ENCODE peak calls at places on chromosomes 11 and 22, in seven cellular contexts. One of them, this sample, is unnamed.

GRCh38 chr11:66313321-66314185 is 3.3 kb downstream of the CD248 start:
- DNase-seq in hepatocyte: peak
- DNase-seq in HCT116: no peak
- DNase-seq in GM23338: peak
- DNase-seq in PC-3: no peak
- DNase-seq in neural progenitor cell: peak
- DNase-seq in GM23248: peak
- DNase-seq in this sample: no peak

GRCh38 chr11:70244698-70245097 is 25.8 kb upstream of the PPFIA1 start:
- DNase-seq in PC-3: peak
- DNase-seq in HCT116: no peak
- DNase-seq in neural progenitor cell: no peak
- DNase-seq in hepatocyte: no peak
- DNase-seq in GM23338: no peak
- DNase-seq in GM23248: peak
- DNase-seq in this sample: no peak

GRCh38 chr11:126461096-126461440 is 105.6 kb downstream of the ST3GAL4 start:
- DNase-seq in GM23248: no peak
- DNase-seq in PC-3: no peak
- DNase-seq in HCT116: no peak
- DNase-seq in GM23338: no peak
- DNase-seq in neural progenitor cell: no peak
- DNase-seq in hepatocyte: no peak
- DNase-seq in this sample: no peak

GRCh38 chr11:17389205-17389956 is 922 bp upstream of the KCNJ11 start:
- DNase-seq in HCT116: peak
- DNase-seq in hepatocyte: peak
- DNase-seq in neural progenitor cell: peak
- DNase-seq in GM23248: peak
- DNase-seq in PC-3: peak
- DNase-seq in GM23338: peak
- DNase-seq in this sample: peak

GRCh38 chr11:128727320-128727719 is 33.4 kb downstream of the FLI1 start:
- DNase-seq in neural progenitor cell: no peak
- DNase-seq in GM23248: no peak
- DNase-seq in hepatocyte: no peak
- DNase-seq in GM23338: no peak
- DNase-seq in PC-3: no peak
- DNase-seq in HCT116: no peak
- DNase-seq in this sample: no peak

GRCh38 chr22:28208797-28209196 is 289.7 kb upstream of the PITPNB start:
- DNase-seq in PC-3: no peak
- DNase-seq in GM23248: no peak
- DNase-seq in GM23338: no peak
- DNase-seq in HCT116: no peak
- DNase-seq in hepatocyte: no peak
- DNase-seq in neural progenitor cell: no peak
- DNase-seq in this sample: no peak

GRCh38 chr11:76832365-76832764 is 28.4 kb upstream of the ACER3 start:
- DNase-seq in GM23248: no peak
- DNase-seq in neural progenitor cell: no peak
- DNase-seq in GM23338: no peak
- DNase-seq in PC-3: no peak
- DNase-seq in hepatocyte: no peak
- DNase-seq in HCT116: no peak
- DNase-seq in this sample: no peak

GRCh38 chr11:67507242-67507890 is 596 bp downstream of the CDK2AP2 start:
- DNase-seq in PC-3: peak
- DNase-seq in HCT116: peak
- DNase-seq in hepatocyte: peak
- DNase-seq in neural progenitor cell: peak
- DNase-seq in GM23338: peak
- DNase-seq in GM23248: peak
- DNase-seq in this sample: peak

GRCh38 chr11:77191823-77192495 is 63.9 kb downstream of the MYO7A start:
- DNase-seq in HCT116: peak
- DNase-seq in neural progenitor cell: peak
- DNase-seq in GM23338: peak
- DNase-seq in hepatocyte: peak
- DNase-seq in PC-3: peak
- DNase-seq in GM23248: peak
- DNase-seq in this sample: no peak

GRCh38 chr22:24156915-24157782 is 24.1 kb upstream of the SUSD2 start:
- DNase-seq in GM23248: peak
- DNase-seq in GM23338: peak
- DNase-seq in PC-3: peak
- DNase-seq in hepatocyte: peak
- DNase-seq in neural progenitor cell: peak
- DNase-seq in HCT116: peak
- DNase-seq in this sample: peak

GRCh38 chr11:130772266-130773227 is 143.7 kb downstream of the SNX19 start:
- DNase-seq in PC-3: peak
- DNase-seq in GM23248: peak
- DNase-seq in GM23338: no peak
- DNase-seq in neural progenitor cell: no peak
- DNase-seq in hepatocyte: peak
- DNase-seq in HCT116: no peak
- DNase-seq in this sample: peak

GRCh38 chr22:49535527-49536125 is 292.0 kb downstream of the BRD1 start:
- DNase-seq in hepatocyte: no peak
- DNase-seq in PC-3: no peak
- DNase-seq in GM23338: no peak
- DNase-seq in GM23248: no peak
- DNase-seq in neural progenitor cell: no peak
- DNase-seq in HCT116: no peak
- DNase-seq in this sample: no peak

GRCh38 chr11:85752890-85753581 is 57.9 kb downstream of the SYTL2 start:
- DNase-seq in PC-3: no peak
- DNase-seq in hepatocyte: no peak
- DNase-seq in neural progenitor cell: no peak
- DNase-seq in HCT116: no peak
- DNase-seq in GM23248: no peak
- DNase-seq in GM23338: no peak
- DNase-seq in this sample: no peak

GRCh38 chr11:65388731-65389130 is 2.3 kb downstream of the FRMD8 start:
- DNase-seq in neural progenitor cell: no peak
- DNase-seq in HCT116: no peak
- DNase-seq in PC-3: no peak
- DNase-seq in GM23338: no peak
- DNase-seq in GM23248: peak
- DNase-seq in hepatocyte: no peak
- DNase-seq in this sample: peak

GRCh38 chr11:69241075-69241740 is 52.7 kb upstream of the MYEOV start:
- DNase-seq in HCT116: no peak
- DNase-seq in GM23248: no peak
- DNase-seq in PC-3: peak
- DNase-seq in GM23338: peak
- DNase-seq in hepatocyte: no peak
- DNase-seq in neural progenitor cell: no peak
- DNase-seq in this sample: no peak

GRCh38 chr22:50425179-50425916 is 49.5 kb downstream of the SBF1 start:
- DNase-seq in PC-3: no peak
- DNase-seq in GM23248: no peak
- DNase-seq in HCT116: no peak
- DNase-seq in neural progenitor cell: no peak
- DNase-seq in hepatocyte: no peak
- DNase-seq in GM23338: no peak
- DNase-seq in this sample: no peak

GRCh38 chr11:34624069-34624468 is 3.2 kb downstream of the EHF start:
- DNase-seq in GM23338: no peak
- DNase-seq in PC-3: no peak
- DNase-seq in hepatocyte: no peak
- DNase-seq in neural progenitor cell: no peak
- DNase-seq in GM23248: no peak
- DNase-seq in HCT116: no peak
- DNase-seq in this sample: peak

GRCh38 chr11:109972939-109973338 is 120.3 kb upstream of the ZC3H12C start:
- DNase-seq in PC-3: no peak
- DNase-seq in HCT116: no peak
- DNase-seq in GM23248: peak
- DNase-seq in GM23338: no peak
- DNase-seq in hepatocyte: no peak
- DNase-seq in neural progenitor cell: no peak
- DNase-seq in this sample: no peak

GRCh38 chr22:37119872-37120271 is 10.4 kb upstream of the TMPRSS6 start:
- DNase-seq in hepatocyte: no peak
- DNase-seq in neural progenitor cell: no peak
- DNase-seq in PC-3: no peak
- DNase-seq in GM23338: no peak
- DNase-seq in HCT116: no peak
- DNase-seq in GM23248: no peak
- DNase-seq in this sample: no peak

GRCh38 chr22:50084085-50084484 is 1.1 kb downstream of the MLC1 start:
- DNase-seq in PC-3: no peak
- DNase-seq in neural progenitor cell: no peak
- DNase-seq in HCT116: no peak
- DNase-seq in hepatocyte: no peak
- DNase-seq in GM23338: no peak
- DNase-seq in GM23248: no peak
- DNase-seq in this sample: no peak

GRCh38 chr11:9604134-9604533 is 30.7 kb downstream of the WEE1 start:
- DNase-seq in neural progenitor cell: no peak
- DNase-seq in GM23338: no peak
- DNase-seq in hepatocyte: no peak
- DNase-seq in PC-3: no peak
- DNase-seq in GM23248: no peak
- DNase-seq in HCT116: no peak
- DNase-seq in this sample: no peak

DNA sequence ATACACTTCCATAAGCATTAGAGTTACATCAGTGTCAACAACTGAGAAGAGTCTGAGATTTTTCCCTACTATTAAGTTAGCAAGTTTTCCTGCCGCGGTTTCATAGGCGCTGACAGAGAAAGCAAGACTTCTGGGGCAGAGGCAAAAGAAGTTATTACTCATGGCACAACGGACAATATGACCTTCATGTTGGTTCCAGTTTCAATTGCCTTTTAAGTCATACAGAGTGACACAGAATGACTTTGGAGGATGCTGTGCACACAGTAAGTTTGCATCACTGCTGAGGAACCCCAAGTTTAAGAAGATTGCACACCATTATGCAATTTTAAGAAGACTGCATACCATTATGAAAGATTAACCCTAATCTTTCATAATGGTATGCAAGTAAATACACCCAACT is 626.4 kb upstream of the CHORDC1 start:
- DNase-seq in neural progenitor cell: no peak
- DNase-seq in hepatocyte: no peak
- DNase-seq in PC-3: peak
- DNase-seq in GM23338: no peak
- DNase-seq in GM23248: no peak
- DNase-seq in HCT116: no peak
- DNase-seq in this sample: no peak
- H3K4me2 ChIP-seq in neural progenitor cell: no peak
- H3K4me2 ChIP-seq in hepatocyte: no peak
- H3K4me2 ChIP-seq in PC-3: no peak
- H3K4me2 ChIP-seq in GM23338: no peak
- H3K4me2 ChIP-seq in GM23248: no peak
- H3K4me2 ChIP-seq in HCT116: no peak
- H3K4me2 ChIP-seq in this sample: no peak

GRCh38 chr11:94948070-94948617 is 25.2 kb downstream of the CWC15 start:
- DNase-seq in PC-3: peak
- DNase-seq in GM23338: no peak
- DNase-seq in HCT116: no peak
- DNase-seq in hepatocyte: no peak
- DNase-seq in neural progenitor cell: no peak
- DNase-seq in GM23248: peak
- DNase-seq in this sample: no peak
- TF ChIP-seq EZH2 in PC-3: no peak
- TF ChIP-seq EZH2 in GM23338: no peak
- TF ChIP-seq EZH2 in HCT116: no peak
- TF ChIP-seq EZH2 in hepatocyte: no peak
- TF ChIP-seq EZH2 in neural progenitor cell: no peak
- TF ChIP-seq EZH2 in GM23248: no peak
- TF ChIP-seq EZH2 in this sample: no peak

GRCh38 chr11:87439981-87440760 is 402.4 kb downstream of the TMEM135 start:
- DNase-seq in HCT116: no peak
- DNase-seq in GM23248: peak
- DNase-seq in GM23338: no peak
- DNase-seq in PC-3: no peak
- DNase-seq in neural progenitor cell: no peak
- DNase-seq in hepatocyte: no peak
- DNase-seq in this sample: no peak

GRCh38 chr11:87447606-87448005 is 409.9 kb downstream of the TMEM135 start:
- DNase-seq in hepatocyte: no peak
- DNase-seq in GM23248: no peak
- DNase-seq in GM23338: no peak
- DNase-seq in neural progenitor cell: no peak
- DNase-seq in HCT116: no peak
- DNase-seq in PC-3: no peak
- DNase-seq in this sample: no peak

GRCh38 chr11:87443707-87444106 is 406.0 kb downstream of the TMEM135 start:
- DNase-seq in PC-3: no peak
- DNase-seq in neural progenitor cell: no peak
- DNase-seq in GM23338: no peak
- DNase-seq in HCT116: no peak
- DNase-seq in hepatocyte: no peak
- DNase-seq in GM23248: no peak
- DNase-seq in this sample: no peak

GRCh38 chr11:87445002-87445401 is 407.3 kb downstream of the TMEM135 start:
- DNase-seq in hepatocyte: no peak
- DNase-seq in GM23248: peak
- DNase-seq in PC-3: peak
- DNase-seq in HCT116: no peak
- DNase-seq in neural progenitor cell: no peak
- DNase-seq in GM23338: no peak
- DNase-seq in this sample: no peak
- TF ChIP-seq EZH2phosphoT487 in hepatocyte: no peak
- TF ChIP-seq EZH2phosphoT487 in GM23248: no peak
- TF ChIP-seq EZH2phosphoT487 in PC-3: no peak
- TF ChIP-seq EZH2phosphoT487 in HCT116: no peak
- TF ChIP-seq EZH2phosphoT487 in neural progenitor cell: no peak
- TF ChIP-seq EZH2phosphoT487 in GM23338: no peak
- TF ChIP-seq EZH2phosphoT487 in this sample: no peak

DNA sequence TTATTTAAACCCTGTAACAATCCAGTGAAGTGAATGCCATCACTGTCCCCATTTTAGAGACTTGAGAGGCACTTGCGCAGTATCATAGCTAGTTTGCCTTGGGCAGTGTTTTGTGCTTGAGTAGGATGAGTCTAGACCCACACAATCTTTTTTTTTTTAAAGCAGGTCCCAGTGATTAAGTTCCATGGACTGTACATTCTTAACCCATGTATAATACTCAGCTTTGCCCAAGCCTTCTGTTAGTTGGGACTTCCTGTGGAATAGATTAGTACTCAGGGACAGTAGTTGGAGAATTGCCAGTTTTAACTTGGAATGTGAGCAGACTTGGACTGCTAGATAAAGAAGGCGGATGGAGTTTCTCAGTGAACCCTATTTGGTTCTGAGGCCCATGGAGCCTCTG is 108.6 kb upstream of the RASSF10 start:
- DNase-seq in hepatocyte: peak
- DNase-seq in GM23338: no peak
- DNase-seq in PC-3: peak
- DNase-seq in neural progenitor cell: no peak
- DNase-seq in GM23248: peak
- DNase-seq in HCT116: no peak
- DNase-seq in this sample: no peak
- H3K4me2 ChIP-seq in hepatocyte: no peak
- H3K4me2 ChIP-seq in GM23338: no peak
- H3K4me2 ChIP-seq in PC-3: peak
- H3K4me2 ChIP-seq in neural progenitor cell: no peak
- H3K4me2 ChIP-seq in GM23248: peak
- H3K4me2 ChIP-seq in HCT116: no peak
- H3K4me2 ChIP-seq in this sample: no peak

GRCh38 chr11:27722117-27722844 is 22.0 kb upstream of the BDNF start:
- DNase-seq in hepatocyte: peak
- DNase-seq in HCT116: no peak
- DNase-seq in PC-3: no peak
- DNase-seq in GM23338: peak
- DNase-seq in neural progenitor cell: peak
- DNase-seq in GM23248: peak
- DNase-seq in this sample: peak
- TF ChIP-seq EZH2 in hepatocyte: peak
- TF ChIP-seq EZH2 in HCT116: no peak
- TF ChIP-seq EZH2 in PC-3: no peak
- TF ChIP-seq EZH2 in GM23338: peak
- TF ChIP-seq EZH2 in neural progenitor cell: peak
- TF ChIP-seq EZH2 in GM23248: no peak
- TF ChIP-seq EZH2 in this sample: no peak

This sample was measured in MM.1S.